ENCODE peak calls at places on chromosomes 16 and 17, in five cellular contexts. C is H1, M is K562, G is HepG2, I is GM12878. F is an unnamed sample. For H3K4me1, the result is how much of the 10 kb centered on the place peaks cover.

GRCh38 chr17:45896803-45897693 is 2.7 kb downstream of the MAPT start:
- DNase-seq in I (no peak), C (peak), G (no peak), M (no peak), F (no peak)

GRCh38 chr16:50025544-50025931 is 513 bp downstream of the CNEP1R1 start:
- DNase-seq in G (peak), C (peak), I (no peak), M (peak), F (no peak)

GRCh38 chr17:80068301-80069160 is 32.1 kb downstream of the CCDC40 start:
- DNase-seq in C (no peak), G (peak), I (no peak), M (peak), F (peak)

GRCh38 chr16:20401475-20402016 is 3.0 kb downstream of the PDILT start:
- DNase-seq in I (no peak), M (no peak), G (no peak), C (no peak), F (no peak)

GRCh38 chr16:27389272-27389961 is 12.6 kb upstream of the IL21R start:
- DNase-seq in I (peak), G (no peak), M (no peak), C (no peak), F (no peak)

GRCh38 chr17:46088595-46088994 is 89.5 kb downstream of the STH start:
- DNase-seq in G (no peak), M (no peak), I (no peak), C (no peak), F (no peak)

GRCh38 chr17:82019905-82020873 is 2.5 kb downstream of the CENPX start:
- DNase-seq in G (peak), I (no peak), M (peak), C (peak), F (peak)

GRCh38 chr17:56936697-56937322 is 23.0 kb upstream of the TRIM25 start:
- DNase-seq in C (no peak), M (no peak), I (no peak), G (no peak), F (no peak)

GRCh38 chr17:80647746-80648145 is 103.1 kb downstream of the RPTOR start:
- DNase-seq in M (no peak), C (no peak), G (no peak), I (no peak), F (no peak)

GRCh38 chr17:33142703-33143299 is 150.3 kb downstream of the ASIC2 start:
- DNase-seq in C (peak), G (no peak), I (no peak), M (peak), F (no peak)

GRCh38 chr17:27741361-27741861 is 58.9 kb downstream of the NOS2 start:
- DNase-seq in I (no peak), G (no peak), C (peak), M (no peak), F (no peak)

GRCh38 chr17:5416886-5417285 is 2.6 kb downstream of the NUP88 start:
- DNase-seq in M (no peak), G (no peak), I (no peak), C (no peak), F (no peak)

GRCh38 chr17:74862108-74862901 is 2.6 kb upstream of the GRIN2C start:
- DNase-seq in M (peak), C (peak), I (no peak), G (peak), F (peak)

GRCh38 chr17:83071966-83072562 is 7.3 kb upstream of the METRNL start:
- DNase-seq in G (no peak), M (no peak), I (no peak), C (no peak), F (no peak)

GRCh38 chr17:29042026-29042678 is 789 bp upstream of the PIPOX start:
- DNase-seq in I (no peak), G (no peak), M (no peak), C (no peak), F (no peak)

DNA sequence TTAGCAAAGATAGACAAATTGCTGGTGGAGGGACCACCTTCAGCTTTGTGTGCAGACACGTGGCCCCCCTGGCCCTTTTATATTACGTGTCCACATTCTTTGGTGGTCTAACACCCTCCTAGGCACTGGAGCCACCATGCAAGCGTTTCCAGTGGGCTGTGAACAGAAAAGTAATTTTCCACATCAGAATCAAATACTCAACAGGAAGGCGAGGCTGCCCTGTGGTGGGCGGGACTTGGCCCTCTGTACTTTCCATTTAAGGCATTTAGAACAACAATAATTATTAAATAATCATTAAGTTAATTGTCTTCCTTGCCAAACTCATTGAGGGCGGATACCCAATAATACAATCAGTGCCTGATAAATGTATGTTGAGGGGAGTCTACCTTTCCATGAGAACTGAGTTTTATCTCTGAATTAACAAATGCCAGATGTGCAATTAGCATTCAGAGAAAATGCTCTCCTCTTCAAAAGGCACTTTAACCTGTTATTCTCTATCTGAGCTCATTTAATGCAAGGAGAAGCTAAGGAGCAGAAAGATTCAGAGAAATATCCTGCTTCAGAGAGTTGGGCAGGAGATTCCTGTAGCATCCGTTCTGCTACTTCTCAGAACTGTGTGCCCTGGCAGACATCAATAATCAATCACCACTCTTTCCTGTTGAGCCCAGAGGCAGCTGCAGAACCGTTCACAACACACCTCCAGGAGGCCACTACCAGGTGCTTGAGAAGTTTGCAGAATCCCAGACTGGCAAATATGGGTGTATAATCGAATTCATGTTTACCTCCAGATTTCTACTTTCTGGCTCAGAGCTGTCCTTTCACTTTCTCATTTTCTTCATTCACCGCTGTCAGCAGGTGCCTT is 109.4 kb downstream of the CMIP start:
- DNase-seq in C (no peak), I (no peak), M (no peak), G (no peak), F (no peak)
- H3K4me1 ChIP-seq in C (under half), I (under half), M (under half), G (half or more), F (under half)

GRCh38 chr17:71440513-71440912 is 680.3 kb upstream of the SOX9 start:
- DNase-seq in M (no peak), I (no peak), G (no peak), C (no peak), F (no peak)

GRCh38 chr17:71441098-71441497 is 679.7 kb upstream of the SOX9 start:
- DNase-seq in M (no peak), I (no peak), C (no peak), G (no peak), F (no peak)

GRCh38 chr17:71436479-71436878 is 684.3 kb upstream of the SOX9 start:
- DNase-seq in M (no peak), I (no peak), C (no peak), G (no peak), F (no peak)

GRCh38 chr17:71437176-71437575 is 683.6 kb upstream of the SOX9 start:
- DNase-seq in M (no peak), C (no peak), G (no peak), I (no peak), F (no peak)

GRCh38 chr17:71438631-71439146 is 682.1 kb upstream of the SOX9 start:
- DNase-seq in C (no peak), M (no peak), G (peak), I (no peak), F (peak)
- TF ChIP-seq RFX5 in C (no peak), M (no peak), G (no peak), I (no peak), F (no peak)

GRCh38 chr17:16593356-16594102 is 24.5 kb upstream of the ZNF287 start:
- DNase-seq in M (no peak), I (no peak), C (no peak), G (peak), F (no peak)
- TF ChIP-seq POLR2AphosphoS5 in M (no peak), I (no peak), C (no peak), G (no peak), F (no peak)

GRCh38 chr17:77445030-77445907 is 304.5 kb downstream of the SEC14L1 start:
- DNase-seq in C (no peak), G (no peak), I (peak), M (no peak), F (no peak)

GRCh38 chr17:77445908-77446535 is 305.3 kb downstream of the SEC14L1 start:
- DNase-seq in I (no peak), M (peak), C (no peak), G (no peak), F (no peak)

GRCh38 chr17:77444653-77445029 is 303.9 kb downstream of the SEC14L1 start:
- DNase-seq in C (no peak), M (peak), G (no peak), I (peak), F (no peak)

GRCh38 chr17:77449373-77449907 is 308.7 kb downstream of the SEC14L1 start:
- DNase-seq in G (no peak), I (no peak), M (no peak), C (peak), F (peak)

GRCh38 chr17:77446959-77447634 is 306.3 kb downstream of the SEC14L1 start:
- DNase-seq in M (no peak), I (no peak), C (no peak), G (no peak), F (no peak)
- H3K4me1 ChIP-seq in M (half or more), I (half or more), C (under half), G (under half), F (under half)

DNA sequence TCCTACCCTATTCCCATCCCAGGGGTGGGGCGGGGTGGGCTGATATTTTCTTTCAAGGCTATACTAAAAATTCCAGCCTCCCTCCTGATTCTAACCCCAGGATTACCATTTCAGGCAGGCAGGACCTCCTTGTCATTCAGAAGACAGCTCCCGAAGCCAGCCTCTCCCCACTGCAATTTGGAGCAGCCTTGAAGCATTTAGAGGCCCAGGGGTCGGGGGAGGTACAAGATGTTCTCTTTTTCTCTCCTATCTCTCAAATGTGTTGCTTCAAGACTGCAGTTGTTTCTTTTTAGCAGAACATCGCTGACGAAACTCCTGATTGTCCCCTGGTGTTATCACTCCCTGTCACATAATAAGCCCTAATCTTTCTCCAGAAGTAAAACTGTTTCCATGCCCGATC is 71.1 kb downstream of the SOX9 start:
- DNase-seq in M (no peak), C (no peak), I (no peak), G (no peak), F (no peak)
- TF ChIP-seq RFX5 in M (no peak), C (no peak), I (no peak), G (no peak), F (no peak)

GRCh38 chr16:71961066-71962039 is 38.8 kb downstream of the PKD1L3 start:
- DNase-seq in M (peak), C (peak), G (peak), I (peak), F (peak)
- TF ChIP-seq POLR2AphosphoS5 in M (no peak), C (no peak), G (no peak), I (no peak), F (no peak)

GRCh38 chr17:76905036-76905435 is 36.8 kb downstream of the MGAT5B start:
- DNase-seq in I (no peak), C (no peak), M (no peak), G (no peak), F (no peak)
- H3K4me1 ChIP-seq in I (under half), C (under half), M (under half), G (under half), F (under half)

GRCh38 chr16:88478889-88479794 is 26.1 kb downstream of the ZFPM1 start:
- DNase-seq in C (no peak), G (no peak), I (no peak), M (no peak), F (peak)

GRCh38 chr16:88476817-88477397 is 23.8 kb downstream of the ZFPM1 start:
- DNase-seq in C (no peak), I (no peak), M (no peak), G (no peak), F (no peak)

GRCh38 chr16:88477631-88478030 is 24.6 kb downstream of the ZFPM1 start:
- DNase-seq in G (no peak), I (no peak), M (no peak), C (no peak), F (no peak)

GRCh38 chr16:88476203-88476602 is 23.1 kb downstream of the ZFPM1 start:
- DNase-seq in M (no peak), I (no peak), C (no peak), G (no peak), F (no peak)

GRCh38 chr16:88478115-88478514 is 25.0 kb downstream of the ZFPM1 start:
- DNase-seq in M (no peak), G (no peak), I (no peak), C (no peak), F (no peak)
- TF ChIP-seq RFX5 in M (no peak), G (no peak), I (no peak), C (no peak), F (no peak)

DNA sequence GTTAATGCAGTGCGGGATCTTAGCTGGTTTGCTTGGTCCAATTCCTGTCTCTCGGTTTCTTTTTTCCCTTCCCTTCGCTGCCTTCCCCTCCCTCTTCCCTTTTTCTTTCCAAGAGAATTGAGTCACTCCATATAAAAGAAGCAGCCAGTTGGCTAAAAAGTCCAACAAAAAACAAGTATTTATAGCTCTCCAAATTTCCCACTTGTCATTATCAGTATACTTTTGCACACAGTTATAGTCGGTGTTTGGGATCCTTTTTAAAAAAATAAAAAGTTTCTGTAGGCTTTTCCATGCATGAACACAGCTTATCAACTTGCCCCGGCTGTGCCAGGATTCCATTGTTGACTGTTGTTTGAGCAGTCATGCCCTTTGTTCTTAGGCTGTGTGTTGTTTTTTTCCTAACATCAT is 24.9 kb downstream of the HMOX2 start:
- DNase-seq in G (peak), M (no peak), I (no peak), C (no peak), F (no peak)
- TF ChIP-seq POLR2AphosphoS5 in G (no peak), M (no peak), I (no peak), C (no peak), F (no peak)

GRCh38 chr16:2664522-2665096 is 17.7 kb upstream of the KCTD5 start:
- DNase-seq in G (no peak), M (no peak), I (no peak), C (no peak), F (no peak)
- H3K4me1 ChIP-seq in G (under half), M (under half), I (under half), C (under half), F (under half)